ENCODE peak calls at places on chromosomes 6 and 20, in six cellular contexts. F is cardiac fibroblast, L is fibroblast of mammary gland, T is cardiac muscle cell, H is tibial artery, M is WERI-Rb-1. D is an unnamed sample.

GRCh38 chr6:128095362-128095761 is 194.5 kb upstream of the THEMIS start:
- DNase-seq in H (no peak), F (no peak), M (no peak), T (no peak), L (no peak), D (no peak)

GRCh38 chr6:12186543-12186942 is 103.6 kb upstream of the EDN1 start:
- DNase-seq in T (no peak), H (no peak), F (no peak), M (no peak), L (no peak), D (no peak)

GRCh38 chr6:34514593-34515472 is 41.3 kb downstream of the SPDEF start:
- DNase-seq in H (no peak), F (peak), T (peak), M (peak), L (peak), D (no peak)

GRCh38 chr20:38210741-38211140 is 45.7 kb upstream of the TGM2 start:
- DNase-seq in L (no peak), M (no peak), T (no peak), F (no peak), H (peak), D (no peak)

GRCh38 chr6:1614448-1614766 is 4.7 kb downstream of the FOXC1 start:
- DNase-seq in F (no peak), T (no peak), L (no peak), M (no peak), H (no peak), D (no peak)

GRCh38 chr6:97669191-97669651 is 386.2 kb upstream of the MMS22L start:
- DNase-seq in H (no peak), M (peak), T (peak), L (no peak), F (no peak), D (no peak)

GRCh38 chr6:10528170-10528981 is 7.2 kb downstream of the GCNT2 start:
- DNase-seq in L (no peak), H (peak), F (no peak), M (no peak), T (no peak), D (no peak)

GRCh38 chr6:77245026-77245425 is 218.3 kb downstream of the HTR1B start:
- DNase-seq in F (peak), L (peak), T (no peak), M (no peak), H (no peak), D (no peak)

GRCh38 chr20:23242104-23242503 is 108.5 kb upstream of the NXT1 start:
- DNase-seq in T (no peak), L (no peak), M (no peak), F (no peak), H (no peak), D (no peak)

GRCh38 chr6:26232306-26232949 is 132.6 kb upstream of the BTN3A2 start:
- DNase-seq in H (no peak), T (no peak), L (no peak), M (no peak), F (no peak), D (no peak)

GRCh38 chr6:142716097-142716496 is 228.9 kb downstream of the HIVEP2 start:
- DNase-seq in F (no peak), T (no peak), H (no peak), M (no peak), L (peak), D (no peak)

GRCh38 chr20:36549628-36549941 is 8.3 kb downstream of the MYL9 start:
- DNase-seq in L (no peak), F (no peak), T (no peak), H (no peak), M (no peak), D (no peak)

GRCh38 chr6:117840541-117840983 is 66.5 kb upstream of the SLC35F1 start:
- DNase-seq in T (peak), M (peak), F (peak), H (no peak), L (peak), D (no peak)

GRCh38 chr6:129872591-129872990 is 11.5 kb upstream of the TMEM244 start:
- DNase-seq in T (no peak), L (no peak), M (no peak), H (no peak), F (no peak), D (no peak)

GRCh38 chr20:62900052-62900691 is 26.1 kb downstream of the DIDO1 start:
- DNase-seq in L (peak), F (peak), T (peak), H (peak), M (peak), D (peak)

GRCh38 chr6:52376763-52377162 is 14.8 kb downstream of the PAQR8 start:
- DNase-seq in M (no peak), H (no peak), T (no peak), F (no peak), L (no peak), D (no peak)

GRCh38 chr6:16103708-16104107 is 25.2 kb upstream of the MYLIP start:
- DNase-seq in L (no peak), H (no peak), T (no peak), F (no peak), M (no peak), D (no peak)

GRCh38 chr6:94260755-94261154 is 841.4 kb upstream of the EPHA7 start:
- DNase-seq in L (no peak), T (no peak), H (no peak), F (no peak), M (no peak), D (no peak)

GRCh38 chr6:16276991-16277981 is 38.9 kb downstream of the GMPR start:
- DNase-seq in L (peak), M (peak), H (peak), T (peak), F (peak), D (no peak)

GRCh38 chr6:35048031-35048613 is 93.0 kb downstream of the TCP11 start:
- DNase-seq in T (peak), M (peak), L (no peak), F (no peak), H (peak), D (no peak)

GRCh38 chr6:96194675-96195074 is 178.9 kb downstream of the FUT9 start:
- DNase-seq in F (no peak), M (no peak), L (no peak), T (no peak), H (no peak), D (no peak)

GRCh38 chr6:119035459-119035858 is 43.0 kb downstream of the FAM184A start:
- DNase-seq in H (no peak), L (no peak), T (no peak), F (no peak), M (no peak), D (no peak)

GRCh38 chr6:3272911-3273547 is 14.3 kb downstream of the PSMG4 start:
- DNase-seq in L (no peak), M (no peak), T (no peak), H (no peak), F (no peak), D (no peak)

GRCh38 chr6:44064089-44064947 is 62.9 kb downstream of the MRPL14 start:
- DNase-seq in T (no peak), H (peak), M (peak), F (peak), L (peak), D (no peak)

GRCh38 chr20:17617212-17617867 is 47.5 kb downstream of the DSTN start:
- DNase-seq in H (peak), F (peak), T (peak), L (peak), M (peak), D (no peak)

GRCh38 chr6:169263836-169264608 is 10.4 kb upstream of the THBS2 start:
- DNase-seq in H (no peak), M (no peak), T (no peak), F (peak), L (peak), D (no peak)

GRCh38 chr6:111709615-111710398 is 104.1 kb upstream of the TRAF3IP2 start:
- DNase-seq in L (peak), M (peak), H (peak), F (peak), T (peak), D (peak)

GRCh38 chr6:67244037-67244436 is 1391.0 kb upstream of the ADGRB3 start:
- DNase-seq in H (no peak), L (no peak), M (no peak), F (no peak), T (no peak), D (no peak)

GRCh38 chr20:50834599-50835005 is 39.7 kb downstream of the BCAS4 start:
- DNase-seq in H (no peak), T (no peak), M (no peak), L (peak), F (peak), D (no peak)

GRCh38 chr6:13711384-13711725 is 280 bp downstream of the RANBP9 start:
- DNase-seq in L (no peak), M (no peak), H (peak), F (no peak), T (no peak), D (no peak)

GRCh38 chr6:162442675-162443074 is 284.9 kb downstream of the PRKN start:
- DNase-seq in T (peak), F (peak), H (no peak), L (peak), M (peak), D (no peak)
- TF ChIP-seq CTCF in T (no peak), F (no peak), H (no peak), L (peak), M (peak), D (peak)

GRCh38 chr20:34999782-35000181 is 44.1 kb downstream of the MYH7B start:
- DNase-seq in M (no peak), H (no peak), F (no peak), T (no peak), L (no peak), D (no peak)

GRCh38 chr20:35002426-35003210 is 47.0 kb downstream of the MYH7B start:
- DNase-seq in L (no peak), F (no peak), M (no peak), T (no peak), H (no peak), D (no peak)

GRCh38 chr20:35001596-35002362 is 46.1 kb downstream of the MYH7B start:
- DNase-seq in M (no peak), L (no peak), H (no peak), T (no peak), F (no peak), D (no peak)

GRCh38 chr20:35000311-35000921 is 44.7 kb downstream of the MYH7B start:
- DNase-seq in L (no peak), H (no peak), M (no peak), F (no peak), T (no peak), D (no peak)

GRCh38 chr20:35000922-35001595 is 45.4 kb downstream of the MYH7B start:
- DNase-seq in L (no peak), M (no peak), T (no peak), F (no peak), H (no peak), D (no peak)
- TF ChIP-seq CTCF in L (no peak), M (no peak), T (no peak), F (no peak), H (no peak), D (no peak)

GRCh38 chr6:150466196-150466595 is 97.4 kb downstream of the IYD start:
- DNase-seq in T (no peak), F (no peak), L (no peak), H (no peak), M (no peak), D (no peak)

GRCh38 chr6:150464966-150465365 is 96.2 kb downstream of the IYD start:
- DNase-seq in M (no peak), T (no peak), L (no peak), H (no peak), F (no peak), D (no peak)

GRCh38 chr6:150463852-150464251 is 95.0 kb downstream of the IYD start:
- DNase-seq in L (no peak), T (no peak), M (no peak), F (no peak), H (no peak), D (no peak)

GRCh38 chr6:150470131-150470530 is 101.3 kb downstream of the IYD start:
- DNase-seq in F (no peak), H (no peak), T (no peak), M (no peak), L (no peak), D (no peak)

DNA sequence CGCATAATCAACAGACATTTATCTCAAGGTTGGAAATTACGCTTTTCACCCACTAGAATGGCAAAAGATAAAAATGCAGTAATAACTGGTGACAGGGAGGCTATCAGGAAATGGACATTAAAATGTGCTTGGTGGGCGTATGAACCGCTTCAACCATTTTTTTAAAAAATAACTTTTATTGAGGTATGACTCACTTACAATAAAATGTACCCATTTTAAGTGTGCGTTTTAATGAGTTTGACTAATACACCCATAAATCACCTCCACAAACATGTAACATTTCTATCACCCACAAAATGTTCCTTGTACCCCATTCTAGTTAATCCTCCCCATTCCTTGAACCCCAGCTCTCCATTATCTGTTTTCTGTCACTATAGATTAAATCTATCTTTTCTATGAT is 96.8 kb downstream of the IYD start:
- DNase-seq in T (no peak), H (no peak), M (no peak), F (no peak), L (no peak), D (no peak)
- TF ChIP-seq CTCF in T (no peak), H (no peak), M (no peak), F (no peak), L (no peak), D (no peak)

GRCh38 chr6:105269390-105269789 is 89.6 kb upstream of the POPDC3 start:
- DNase-seq in F (no peak), M (no peak), L (no peak), H (no peak), T (no peak), D (no peak)

GRCh38 chr6:105259912-105260889 is 80.4 kb upstream of the POPDC3 start:
- DNase-seq in H (no peak), L (no peak), F (no peak), T (no peak), M (no peak), D (no peak)

GRCh38 chr6:105258816-105259215 is 79.0 kb upstream of the POPDC3 start:
- DNase-seq in L (no peak), H (no peak), T (peak), F (peak), M (no peak), D (no peak)

GRCh38 chr6:105263685-105264298 is 84.0 kb upstream of the POPDC3 start:
- DNase-seq in F (no peak), T (no peak), M (no peak), L (no peak), H (no peak), D (no peak)
- TF ChIP-seq CTCF in F (no peak), T (no peak), M (no peak), L (no peak), H (no peak), D (no peak)

GRCh38 chr20:57222631-57222950 is 43.9 kb downstream of the BMP7 start:
- DNase-seq in H (no peak), T (no peak), L (no peak), M (no peak), F (no peak), D (no peak)

GRCh38 chr20:57225197-57225733 is 41.2 kb downstream of the BMP7 start:
- DNase-seq in T (no peak), L (no peak), H (no peak), F (no peak), M (no peak), D (no peak)

GRCh38 chr20:57224641-57225138 is 41.8 kb downstream of the BMP7 start:
- DNase-seq in F (no peak), H (no peak), L (no peak), T (no peak), M (peak), D (peak)

GRCh38 chr20:57221916-57222630 is 44.4 kb downstream of the BMP7 start:
- DNase-seq in H (no peak), M (no peak), F (no peak), T (no peak), L (no peak), D (no peak)

GRCh38 chr20:57223648-57224489 is 42.6 kb downstream of the BMP7 start:
- DNase-seq in T (no peak), F (peak), L (peak), H (peak), M (no peak), D (no peak)
- TF ChIP-seq CTCF in T (no peak), F (no peak), L (no peak), H (no peak), M (peak), D (peak)

D was measured in D721Med.